ENCODE peak calls at places on chromosomes 16 and 17, in four cellular contexts. One of them, this sample, is unnamed. For H3K27me3 and H3K4me1, the result is how much of the 10 kb centered on the place peaks cover.

GRCh38 chr16:47065766-47066688 is 77.7 kb downstream of the NETO2 start:
- DNase-seq in adrenal gland: no peak
- DNase-seq in mammary epithelial cell: no peak
- DNase-seq in tibial artery: no peak
- DNase-seq in this sample: no peak

GRCh38 chr17:5000237-5000639 is 2.5 kb downstream of the KIF1C start:
- DNase-seq in tibial artery: peak
- DNase-seq in adrenal gland: peak
- DNase-seq in mammary epithelial cell: no peak
- DNase-seq in this sample: peak

GRCh38 chr17:75950850-75951554 is 10.2 kb upstream of the FBF1 start:
- DNase-seq in mammary epithelial cell: no peak
- DNase-seq in tibial artery: no peak
- DNase-seq in adrenal gland: no peak
- DNase-seq in this sample: no peak

GRCh38 chr17:7833795-7834553 is at the start of gene KDM6B:
- DNase-seq in tibial artery: peak
- DNase-seq in mammary epithelial cell: peak
- DNase-seq in adrenal gland: peak
- DNase-seq in this sample: peak

GRCh38 chr17:9818760-9819159 is 3.1 kb downstream of the GSG1L2 start:
- DNase-seq in mammary epithelial cell: peak
- DNase-seq in adrenal gland: no peak
- DNase-seq in tibial artery: no peak
- DNase-seq in this sample: no peak

GRCh38 chr16:53219795-53220194 is 165.0 kb downstream of the CHD9 start:
- DNase-seq in tibial artery: no peak
- DNase-seq in adrenal gland: no peak
- DNase-seq in mammary epithelial cell: no peak
- DNase-seq in this sample: no peak

GRCh38 chr16:56708418-56708817 is 21.5 kb upstream of the NUP93 start:
- DNase-seq in adrenal gland: no peak
- DNase-seq in tibial artery: no peak
- DNase-seq in mammary epithelial cell: no peak
- DNase-seq in this sample: no peak

GRCh38 chr17:1322469-1322868 is 43.0 kb downstream of the TRARG1 start:
- DNase-seq in adrenal gland: no peak
- DNase-seq in mammary epithelial cell: no peak
- DNase-seq in tibial artery: no peak
- DNase-seq in this sample: no peak

GRCh38 chr17:55155867-55156560 is 108.7 kb upstream of the HLF start:
- DNase-seq in adrenal gland: no peak
- DNase-seq in tibial artery: no peak
- DNase-seq in mammary epithelial cell: no peak
- DNase-seq in this sample: no peak

GRCh38 chr16:6377956-6378355 is 954.7 kb upstream of the RBFOX1 start:
- DNase-seq in adrenal gland: no peak
- DNase-seq in mammary epithelial cell: no peak
- DNase-seq in tibial artery: no peak
- DNase-seq in this sample: no peak

GRCh38 chr16:58511933-58512815 is 3.1 kb upstream of the SETD6 start:
- DNase-seq in adrenal gland: peak
- DNase-seq in tibial artery: peak
- DNase-seq in mammary epithelial cell: peak
- DNase-seq in this sample: peak

GRCh38 chr16:65667013-65667578 is 545.2 kb upstream of the CDH11 start:
- DNase-seq in adrenal gland: no peak
- DNase-seq in tibial artery: no peak
- DNase-seq in mammary epithelial cell: no peak
- DNase-seq in this sample: no peak

GRCh38 chr17:68456529-68457167 is 648 bp downstream of the WIPI1 start:
- DNase-seq in tibial artery: peak
- DNase-seq in mammary epithelial cell: peak
- DNase-seq in adrenal gland: peak
- DNase-seq in this sample: peak

GRCh38 chr17:51228177-51228576 is 31.7 kb downstream of the MBTD1 start:
- DNase-seq in tibial artery: no peak
- DNase-seq in mammary epithelial cell: peak
- DNase-seq in adrenal gland: no peak
- DNase-seq in this sample: no peak

GRCh38 chr16:23484501-23485256 is 25.6 kb downstream of the GGA2 start:
- DNase-seq in mammary epithelial cell: no peak
- DNase-seq in adrenal gland: no peak
- DNase-seq in tibial artery: no peak
- DNase-seq in this sample: no peak

GRCh38 chr16:78284957-78285434 is 185.5 kb downstream of the WWOX start:
- DNase-seq in tibial artery: no peak
- DNase-seq in mammary epithelial cell: no peak
- DNase-seq in adrenal gland: no peak
- DNase-seq in this sample: no peak

GRCh38 chr16:72042157-72042660 is 12.1 kb upstream of the HP start:
- DNase-seq in adrenal gland: no peak
- DNase-seq in tibial artery: no peak
- DNase-seq in mammary epithelial cell: peak
- DNase-seq in this sample: no peak

GRCh38 chr17:41885733-41886132 is 20.5 kb upstream of the KLHL11 start:
- DNase-seq in tibial artery: no peak
- DNase-seq in mammary epithelial cell: no peak
- DNase-seq in adrenal gland: no peak
- DNase-seq in this sample: no peak

GRCh38 chr17:39676198-39676819 is 8.1 kb downstream of the PNMT start:
- DNase-seq in tibial artery: peak
- DNase-seq in adrenal gland: no peak
- DNase-seq in mammary epithelial cell: no peak
- DNase-seq in this sample: peak

DNA sequence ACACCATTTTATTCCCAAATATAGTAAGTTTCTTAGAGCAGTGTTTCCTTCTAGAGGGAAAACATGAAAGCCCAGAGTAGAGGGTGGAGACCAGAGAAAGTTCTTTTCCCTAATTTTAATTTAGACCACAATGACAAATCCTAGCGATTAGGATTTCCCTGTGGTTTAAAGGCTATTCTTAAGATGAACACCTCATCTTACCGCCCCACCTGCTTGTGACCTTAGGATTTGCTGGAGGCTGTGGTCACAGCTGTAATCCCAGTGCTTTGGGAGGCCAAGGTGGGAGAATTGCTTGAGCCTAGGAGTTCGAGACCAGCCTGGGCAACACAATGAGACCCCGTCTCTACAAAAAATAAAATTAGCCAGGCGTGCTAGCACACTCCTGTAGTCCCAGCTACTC is 51.1 kb downstream of the GPRC5B start:
- DNase-seq in mammary epithelial cell: peak
- DNase-seq in adrenal gland: no peak
- DNase-seq in tibial artery: no peak
- DNase-seq in this sample: no peak
- H3K27ac ChIP-seq in mammary epithelial cell: no peak
- H3K27ac ChIP-seq in adrenal gland: no peak
- H3K27ac ChIP-seq in tibial artery: no peak
- H3K27ac ChIP-seq in this sample: no peak

DNA sequence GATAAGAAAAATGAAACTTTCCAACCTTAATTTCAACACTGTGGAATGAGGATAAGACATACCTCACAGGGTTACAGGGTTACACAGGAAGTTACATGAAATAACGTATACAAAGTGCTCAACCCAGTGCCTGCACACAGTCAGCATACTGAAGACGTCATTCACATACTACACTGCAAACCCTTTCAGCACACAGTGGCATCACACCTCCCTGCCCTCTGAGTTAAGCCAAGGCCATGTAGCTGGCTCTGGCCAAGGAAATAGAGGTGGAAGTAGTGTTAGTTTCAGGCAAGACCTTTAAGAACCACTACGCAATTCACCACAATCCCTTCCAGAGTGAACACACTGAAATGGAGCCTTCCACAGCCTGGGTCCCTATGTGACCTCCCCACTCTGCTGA is 46.6 kb upstream of the GSG1L start:
- DNase-seq in tibial artery: no peak
- DNase-seq in mammary epithelial cell: no peak
- DNase-seq in adrenal gland: no peak
- DNase-seq in this sample: no peak
- H3K27me3 ChIP-seq in tibial artery: under half
- H3K27me3 ChIP-seq in mammary epithelial cell: under half
- H3K27me3 ChIP-seq in adrenal gland: under half
- H3K27me3 ChIP-seq in this sample: under half

GRCh38 chr17:82561429-82562035 is 42.0 kb downstream of the FOXK2 start:
- DNase-seq in adrenal gland: no peak
- DNase-seq in tibial artery: no peak
- DNase-seq in mammary epithelial cell: no peak
- DNase-seq in this sample: no peak
- H3K4me1 ChIP-seq in adrenal gland: under half
- H3K4me1 ChIP-seq in tibial artery: under half
- H3K4me1 ChIP-seq in mammary epithelial cell: under half
- H3K4me1 ChIP-seq in this sample: under half

DNA sequence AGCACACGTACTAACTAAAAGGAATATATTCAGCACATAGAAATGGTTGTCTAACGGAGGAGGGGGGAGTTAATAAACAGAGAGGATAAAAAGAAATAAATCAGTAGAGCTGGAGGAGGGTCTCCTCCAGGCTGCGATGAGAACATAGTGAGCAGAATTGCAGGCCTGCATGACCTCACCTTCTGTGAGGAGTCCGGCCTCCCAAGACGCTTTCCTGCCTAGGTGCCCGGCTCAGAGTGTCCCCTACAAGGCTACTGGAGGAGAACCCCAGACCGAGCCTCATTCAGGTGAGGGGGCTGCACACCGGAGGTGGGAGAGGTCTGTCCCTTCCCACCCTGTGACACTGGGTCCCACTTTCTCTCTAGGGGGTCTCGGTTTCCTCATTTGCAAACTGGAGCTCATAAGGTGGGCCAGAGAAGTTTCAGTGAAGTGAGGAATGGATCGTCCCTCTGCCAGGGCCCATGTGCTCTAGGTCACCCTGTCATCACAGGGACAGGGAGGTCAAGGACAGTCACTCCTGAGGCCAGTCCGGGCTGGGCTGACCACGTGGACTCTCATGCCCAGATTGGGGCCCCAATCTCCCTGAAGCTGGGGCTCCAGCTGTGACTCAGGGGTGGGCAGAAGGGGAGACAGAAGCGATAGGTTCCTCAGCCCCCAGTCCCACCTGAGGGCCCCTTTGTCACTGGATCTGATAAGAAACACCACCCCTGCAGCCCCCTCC is 3.3 kb upstream of the HBM start:
- DNase-seq in adrenal gland: no peak
- DNase-seq in mammary epithelial cell: no peak
- DNase-seq in tibial artery: no peak
- DNase-seq in this sample: no peak
- H3K27ac ChIP-seq in adrenal gland: no peak
- H3K27ac ChIP-seq in mammary epithelial cell: no peak
- H3K27ac ChIP-seq in tibial artery: no peak
- H3K27ac ChIP-seq in this sample: no peak

GRCh38 chr17:49224198-49224996 is 6.2 kb downstream of the PHOSPHO1 start:
- DNase-seq in tibial artery: no peak
- DNase-seq in adrenal gland: no peak
- DNase-seq in mammary epithelial cell: no peak
- DNase-seq in this sample: peak
- H3K27me3 ChIP-seq in tibial artery: under half
- H3K27me3 ChIP-seq in adrenal gland: under half
- H3K27me3 ChIP-seq in mammary epithelial cell: under half
- H3K27me3 ChIP-seq in this sample: under half

DNA sequence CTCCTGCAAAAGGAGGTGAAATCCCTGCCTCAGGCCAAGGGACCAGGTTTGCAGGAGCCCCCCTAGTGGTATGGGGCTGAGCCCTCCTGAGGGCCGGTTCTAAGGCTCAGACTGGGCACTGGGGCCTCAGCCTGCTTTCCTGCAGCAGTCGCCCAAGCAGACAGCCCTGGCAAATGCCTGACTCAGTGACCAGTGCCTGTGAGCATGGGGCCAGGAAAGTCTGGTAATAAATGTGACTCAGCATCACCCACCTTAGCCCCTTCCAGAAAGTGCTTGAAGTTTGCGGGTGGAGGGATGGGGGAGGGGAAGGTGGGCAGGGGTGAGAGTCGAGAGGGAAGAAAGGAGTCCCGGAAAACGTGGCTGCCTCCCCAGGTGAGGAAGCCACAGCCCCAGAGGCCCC is 2.1 kb downstream of the MC1R start:
- DNase-seq in mammary epithelial cell: no peak
- DNase-seq in tibial artery: no peak
- DNase-seq in adrenal gland: peak
- DNase-seq in this sample: no peak
- H3K4me1 ChIP-seq in mammary epithelial cell: half or more
- H3K4me1 ChIP-seq in tibial artery: under half
- H3K4me1 ChIP-seq in adrenal gland: half or more
- H3K4me1 ChIP-seq in this sample: half or more